ENCODE peak calls at places on chromosomes 12 and 14, in six cellular contexts. H is fibroblast of lung, Y is breast epithelium, V is neural progenitor cell, S is gastrocnemius medialis, B is body of pancreas. P is an unnamed sample.

GRCh38 chr14:56976211-56976610 is 165.9 kb upstream of the OTX2 start:
- DNase-seq in S (no peak), H (no peak), B (no peak), V (no peak), Y (no peak), P (no peak)

GRCh38 chr12:85572956-85573355 is 263.3 kb downstream of the RASSF9 start:
- DNase-seq in Y (no peak), V (no peak), S (no peak), B (no peak), H (peak; percentile 7), P (no peak)

GRCh38 chr12:120125792-120126634 is 9.5 kb upstream of the RAB35 start:
- DNase-seq in Y (no peak), H (peak; percentile 66), V (no peak), B (no peak), S (no peak), P (no peak)

GRCh38 chr12:80162177-80162576 is 62.8 kb downstream of the OTOGL start:
- DNase-seq in S (no peak), B (no peak), H (no peak), Y (no peak), V (no peak), P (no peak)

GRCh38 chr12:114767081-114767480 is 83.1 kb upstream of the TBX3 start:
- DNase-seq in H (no peak), Y (no peak), V (no peak), B (no peak), S (no peak), P (no peak)

GRCh38 chr14:53022593-53022992 is 71.7 kb upstream of the FERMT2 start:
- DNase-seq in V (no peak), Y (no peak), S (no peak), B (no peak), H (peak; percentile 67), P (no peak)

GRCh38 chr14:56247495-56248087 is 129.4 kb downstream of the PELI2 start:
- DNase-seq in H (peak; percentile 25), B (no peak), V (no peak), Y (no peak), S (no peak), P (peak; percentile 35)

GRCh38 chr14:36856095-36856878 is 194.6 kb downstream of the PAX9 start:
- DNase-seq in Y (no peak), S (no peak), H (no peak), V (no peak), B (no peak), P (no peak)

GRCh38 chr12:7042847-7043246 is 17.7 kb upstream of the C1S start:
- DNase-seq in V (peak; percentile 35), S (no peak), Y (no peak), B (no peak), H (peak; percentile 16), P (peak; percentile 32)

GRCh38 chr14:64954491-64955240 is 12.1 kb upstream of the GPX2 start:
- DNase-seq in S (no peak), H (no peak), V (no peak), B (no peak), Y (peak; percentile 41), P (no peak)

GRCh38 chr12:65005716-65006115 is 115.4 kb downstream of the WIF1 start:
- DNase-seq in V (no peak), H (no peak), B (no peak), Y (no peak), S (no peak), P (no peak)

GRCh38 chr12:68001486-68002466 is 12.5 kb downstream of the IFNG-AS1 start:
- DNase-seq in S (no peak), Y (no peak), B (no peak), V (peak; percentile 41), H (peak; percentile 2), P (peak; percentile 27)

GRCh38 chr12:81167694-81168093 is 89.8 kb downstream of the ACSS3 start:
- DNase-seq in V (no peak), S (no peak), B (no peak), Y (no peak), H (peak; percentile 61), P (no peak)

GRCh38 chr12:109291531-109292341 is 17.3 kb downstream of the FOXN4 start:
- DNase-seq in B (peak; percentile 64), S (no peak), Y (no peak), H (peak; percentile 41), V (peak; percentile 96), P (peak; percentile 89)

GRCh38 chr12:2284857-2285256 is 232.1 kb downstream of the CACNA1C start:
- DNase-seq in Y (peak; percentile 68), H (peak; percentile 79), S (no peak), V (peak; percentile 87), B (peak; percentile 69), P (peak; percentile 91)

GRCh38 chr12:67562513-67563287 is 85.8 kb upstream of the DYRK2 start:
- DNase-seq in V (no peak), B (no peak), S (no peak), Y (no peak), H (no peak), P (no peak)

GRCh38 chr14:55451398-55451797 is 11.0 kb upstream of the TBPL2 start:
- DNase-seq in H (no peak), B (no peak), Y (no peak), S (no peak), V (no peak), P (peak; percentile 69)

GRCh38 chr14:94612580-94613554 is 676 bp downstream of the SERPINA3 start:
- DNase-seq in S (no peak), B (peak; percentile 22), V (no peak), Y (no peak), H (peak; percentile 51), P (peak; percentile 75)

GRCh38 chr14:91127924-91128323 is 14.1 kb downstream of the DGLUCY start:
- DNase-seq in Y (no peak), H (no peak), S (no peak), B (no peak), V (no peak), P (no peak)

GRCh38 chr12:132523576-132524331 is 33.8 kb downstream of the FBRSL1 start:
- DNase-seq in B (peak; percentile 87), Y (peak; percentile 74), V (peak; percentile 75), S (peak; percentile 16), H (no peak), P (peak; percentile 72)
- H3K36me3 ChIP-seq in B (no peaks in the 10 kb centered on the region), Y (no peaks in the 10 kb centered on the region), V (no peaks in the 10 kb centered on the region), S (no peaks in the 10 kb centered on the region), H (no peaks in the 10 kb centered on the region), P (no peaks in the 10 kb centered on the region)

GRCh38 chr14:52021971-52022600 is 32.7 kb downstream of the RTRAF start:
- DNase-seq in Y (no peak), V (no peak), B (no peak), H (no peak), S (no peak), P (no peak)
- H3K4me1 ChIP-seq in Y (no peaks in the 10 kb centered on the region), V (peaks cover 21% of the 10 kb centered on the region), B (peaks cover 8% of the 10 kb centered on the region), H (peaks cover 34% of the 10 kb centered on the region), S (peaks cover 21% of the 10 kb centered on the region), P (peaks cover 59% of the 10 kb centered on the region)

DNA sequence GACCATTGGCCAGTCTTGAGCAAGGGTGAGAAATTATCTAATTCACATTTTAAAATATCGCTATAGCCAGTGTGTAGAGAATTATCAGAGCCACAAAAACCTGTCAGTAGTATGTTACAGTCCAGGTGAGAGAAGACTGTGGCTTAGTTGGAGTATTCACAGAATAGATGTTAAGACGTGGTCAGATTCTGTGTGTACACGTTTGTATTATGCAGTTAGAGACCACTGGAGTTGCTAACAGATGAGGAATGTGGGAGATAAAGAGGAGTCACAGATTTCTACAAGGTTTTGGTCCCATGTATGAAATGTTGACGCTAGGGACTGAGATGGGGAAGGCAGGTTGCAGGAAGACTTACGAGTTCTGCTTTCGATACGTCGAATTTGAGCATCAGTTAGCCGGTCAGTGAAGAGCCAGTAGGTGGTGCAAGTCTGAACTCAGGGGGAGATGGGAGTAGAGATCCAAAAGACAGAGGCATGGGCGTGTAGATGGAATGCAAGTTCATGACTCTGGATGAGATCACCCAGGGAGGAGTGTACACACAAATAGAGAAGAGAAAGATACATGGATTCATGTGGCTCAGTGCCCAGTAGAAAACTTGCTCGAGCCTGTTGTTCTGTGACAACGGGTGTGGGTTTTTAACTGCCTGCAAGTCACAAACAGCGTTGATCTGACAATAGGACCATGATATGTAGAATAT is 114.8 kb upstream of the FLRT2 start:
- DNase-seq in H (peak; percentile 96), Y (no peak), V (no peak), S (peak; percentile 6), B (peak; percentile 33), P (no peak)
- TF ChIP-seq CTCF in H (peak; percentile 44), Y (peak; percentile 31), V (peak; percentile 29), S (no peak), B (peak; percentile 49), P (peak; percentile 63)

GRCh38 chr12:130792926-130793849 is 45.9 kb downstream of the STX2 start:
- DNase-seq in S (no peak), H (no peak), Y (no peak), B (peak; percentile 19), V (no peak), P (peak; percentile 48)

GRCh38 chr12:130795906-130796305 is 43.1 kb downstream of the STX2 start:
- DNase-seq in S (no peak), V (no peak), Y (no peak), B (no peak), H (no peak), P (no peak)

GRCh38 chr12:130799051-130799450 is 40.0 kb downstream of the STX2 start:
- DNase-seq in S (no peak), H (no peak), Y (no peak), V (no peak), B (no peak), P (no peak)

GRCh38 chr12:130800312-130800711 is 38.7 kb downstream of the STX2 start:
- DNase-seq in B (no peak), V (no peak), Y (no peak), H (no peak), S (no peak), P (no peak)

DNA sequence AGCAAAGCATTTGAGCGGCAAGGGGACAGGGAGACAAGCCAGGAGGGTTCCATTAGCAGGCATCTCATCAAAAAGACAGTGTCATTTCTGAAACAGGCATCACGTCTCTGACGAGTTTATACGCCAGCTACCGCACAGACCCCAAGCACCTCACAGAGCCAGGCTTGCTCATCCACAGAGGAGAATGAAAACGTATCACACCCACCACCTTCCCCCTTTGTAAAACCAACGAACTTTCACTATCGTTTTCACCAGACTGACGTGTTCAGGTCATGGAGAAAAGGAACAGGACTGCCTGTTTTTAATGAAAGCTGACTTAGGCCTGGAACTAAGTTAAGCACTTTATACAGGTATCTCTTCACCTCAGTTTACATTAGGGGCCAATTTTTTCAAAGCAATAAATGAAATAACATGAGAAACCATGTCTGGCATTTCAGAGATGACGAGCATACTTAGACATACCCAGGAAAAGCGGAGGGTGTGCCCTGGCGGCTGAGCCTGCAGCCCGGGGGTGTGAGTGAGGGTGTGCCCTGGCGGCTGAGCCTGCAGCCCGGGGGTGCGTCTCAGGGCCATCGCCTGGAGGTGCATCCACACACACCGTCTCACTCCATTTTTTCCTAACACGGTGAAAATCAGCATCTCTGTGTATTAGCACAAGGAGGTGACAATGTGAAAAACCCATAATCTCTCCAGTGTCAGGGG is 41.9 kb downstream of the STX2 start:
- DNase-seq in B (no peak), S (no peak), V (no peak), H (no peak), Y (no peak), P (no peak)
- H3K36me3 ChIP-seq in B (peaks cover 12% of the 10 kb centered on the region), S (peaks cover 24% of the 10 kb centered on the region), V (peaks cover 2% of the 10 kb centered on the region), H (peaks cover 8% of the 10 kb centered on the region), Y (no peaks in the 10 kb centered on the region), P (peaks cover 22% of the 10 kb centered on the region)

P was measured in cardiac muscle cell.